ENCODE peak calls at places on chromosomes 12 and 14, in eight cellular contexts. A, B, K, D, E, P, V and W are unnamed samples.

GRCh38 chr12:116674643-116675183 is 63.2 kb downstream of the SPRING1 start:
- DNase-seq in A (no peak), B (no peak), K (no peak), D (no peak), E (no peak), P (no peak), V (peak; percentile 31), W (peak; percentile 12)

GRCh38 chr12:88952543-88952942 is 372.3 kb upstream of the KITLG start:
- DNase-seq in A (no peak), B (no peak), K (no peak), D (no peak), E (peak; percentile 84), P (no peak), V (peak; percentile 87), W (no peak)

GRCh38 chr14:60807247-60807646 is 72.7 kb downstream of the MNAT1 start:
- DNase-seq in A (no peak), B (no peak), K (no peak), D (no peak), E (no peak), P (no peak), V (no peak), W (no peak)

GRCh38 chr12:48182659-48183058 is 785 bp upstream of the CCDC184 start:
- DNase-seq in A (no peak), B (no peak), K (no peak), D (no peak), E (no peak), P (no peak), V (no peak), W (no peak)

GRCh38 chr12:25644964-25645363 is 91.9 kb upstream of the LMNTD1 start:
- DNase-seq in A (no peak), B (no peak), K (no peak), D (no peak), E (no peak), P (no peak), V (peak; percentile 57), W (no peak)

GRCh38 chr14:101481557-101481956 is 79.7 kb upstream of the DIO3 start:
- DNase-seq in A (peak; percentile 24), B (peak; percentile 29), K (no peak), D (no peak), E (no peak), P (no peak), V (no peak), W (no peak)

GRCh38 chr12:48978291-48978740 is at the start of gene WNT1:
- DNase-seq in A (no peak), B (no peak), K (no peak), D (no peak), E (no peak), P (no peak), V (peak; percentile 30), W (no peak)

GRCh38 chr14:92945959-92946846 is 23.3 kb downstream of the CHGA start:
- DNase-seq in A (peak; percentile 78), B (peak; percentile 47), K (no peak), D (no peak), E (peak; percentile 57), P (no peak), V (peak; percentile 48), W (no peak)

GRCh38 chr14:50101417-50101816 is 15.0 kb downstream of the VCPKMT start:
- DNase-seq in A (no peak), B (no peak), K (no peak), D (no peak), E (no peak), P (no peak), V (no peak), W (no peak)

GRCh38 chr12:113273053-113273725 is 51.9 kb downstream of the TPCN1 start:
- DNase-seq in A (no peak), B (no peak), K (no peak), D (no peak), E (no peak), P (no peak), V (peak; percentile 39), W (no peak)

GRCh38 chr12:120211904-120212283 is 11.0 kb upstream of the RPLP0 start:
- DNase-seq in A (no peak), B (no peak), K (no peak), D (no peak), E (no peak), P (no peak), V (no peak), W (no peak)

GRCh38 chr14:23727566-23728335 is 91.6 kb downstream of the DHRS2 start:
- DNase-seq in A (no peak), B (no peak), K (no peak), D (peak; percentile 43), E (peak; percentile 58), P (peak; percentile 5), V (peak; percentile 52), W (no peak)

GRCh38 chr12:26239508-26240328 is 44.3 kb downstream of the SSPN start:
- DNase-seq in A (no peak), B (peak; percentile 41), K (no peak), D (no peak), E (peak; percentile 87), P (peak; percentile 98), V (peak; percentile 78), W (no peak)

GRCh38 chr14:87108726-87109125 is 884.3 kb downstream of the GALC start:
- DNase-seq in A (no peak), B (no peak), K (no peak), D (no peak), E (no peak), P (peak; percentile 10), V (peak; percentile 93), W (no peak)

GRCh38 chr12:26630546-26631027 is 202.4 kb downstream of the ITPR2 start:
- DNase-seq in A (no peak), B (peak; percentile 34), K (no peak), D (no peak), E (peak; percentile 90), P (peak; percentile 55), V (peak; percentile 61), W (no peak)

GRCh38 chr14:97179573-97179972 is 382.4 kb downstream of the VRK1 start:
- DNase-seq in A (no peak), B (no peak), K (no peak), D (no peak), E (no peak), P (no peak), V (no peak), W (peak; percentile 53)

GRCh38 chr14:28412076-28412475 is 354.5 kb upstream of the FOXG1 start:
- DNase-seq in A (no peak), B (no peak), K (no peak), D (no peak), E (no peak), P (no peak), V (peak; percentile 4), W (no peak)

GRCh38 chr14:88352299-88353097 is 29.4 kb upstream of the KCNK10 start:
- DNase-seq in A (no peak), B (no peak), K (no peak), D (no peak), E (no peak), P (no peak), V (peak; percentile 49), W (no peak)

GRCh38 chr14:44449694-44450093 is 57.4 kb downstream of the FSCB start:
- DNase-seq in A (no peak), B (no peak), K (no peak), D (no peak), E (no peak), P (no peak), V (no peak), W (no peak)

GRCh38 chr14:44448816-44449411 is 58.2 kb downstream of the FSCB start:
- DNase-seq in A (no peak), B (no peak), K (no peak), D (no peak), E (no peak), P (no peak), V (no peak), W (no peak)

GRCh38 chr14:44453433-44454171 is 53.5 kb downstream of the FSCB start:
- DNase-seq in A (no peak), B (no peak), K (no peak), D (no peak), E (no peak), P (no peak), V (no peak), W (no peak)
- TF ChIP-seq CTCF in A (no peak), B (no peak), K (no peak), D (no peak), E (no peak), P (no peak), V (no peak), W (no peak)

GRCh38 chr14:73731111-73731510 is 16.9 kb upstream of the PNMA1 start:
- DNase-seq in A (no peak), B (no peak), K (no peak), D (no peak), E (no peak), P (no peak), V (peak; percentile 17), W (no peak)
- TF ChIP-seq CTCF in A (no peak), B (no peak), K (peak; percentile 5), D (no peak), E (no peak), P (no peak), V (no peak), W (no peak)

DNA sequence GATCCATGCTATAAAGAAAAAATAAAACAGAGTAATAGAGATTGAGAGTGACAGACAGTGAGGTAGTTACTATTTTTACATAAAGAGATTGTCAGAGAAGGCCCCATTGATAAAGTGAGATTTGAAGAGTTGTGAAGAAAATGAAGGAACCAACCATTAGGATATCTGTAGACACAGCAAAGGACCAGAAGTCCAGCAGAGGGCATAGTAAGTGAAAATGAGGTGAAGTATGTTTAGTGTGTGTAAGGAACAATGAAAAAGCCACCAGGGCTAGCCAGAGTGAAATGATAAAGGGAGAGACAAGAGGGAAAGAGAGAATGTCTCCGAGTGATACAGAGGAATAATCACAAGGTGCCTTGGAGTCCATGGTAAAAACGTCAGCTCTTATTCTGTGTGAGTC is 411.0 kb downstream of the NELL2 start:
- DNase-seq in A (no peak), B (no peak), K (no peak), D (no peak), E (no peak), P (no peak), V (peak; percentile 1), W (no peak)
- TF ChIP-seq CTCF in A (no peak), B (no peak), K (peak; percentile 38), D (peak; percentile 44), E (peak; percentile 8), P (no peak), V (no peak), W (no peak)

GRCh38 chr14:93970589-93970966 is 5.8 kb downstream of the ASB2 start:
- DNase-seq in A (no peak), B (no peak), K (no peak), D (peak; percentile 76), E (no peak), P (no peak), V (no peak), W (peak; percentile 80)
- TF ChIP-seq CTCF in A (peak; percentile 31), B (no peak), K (peak; percentile 23), D (peak; percentile 89), E (peak; percentile 61), P (peak; percentile 34), V (no peak), W (peak; percentile 80)

DNA sequence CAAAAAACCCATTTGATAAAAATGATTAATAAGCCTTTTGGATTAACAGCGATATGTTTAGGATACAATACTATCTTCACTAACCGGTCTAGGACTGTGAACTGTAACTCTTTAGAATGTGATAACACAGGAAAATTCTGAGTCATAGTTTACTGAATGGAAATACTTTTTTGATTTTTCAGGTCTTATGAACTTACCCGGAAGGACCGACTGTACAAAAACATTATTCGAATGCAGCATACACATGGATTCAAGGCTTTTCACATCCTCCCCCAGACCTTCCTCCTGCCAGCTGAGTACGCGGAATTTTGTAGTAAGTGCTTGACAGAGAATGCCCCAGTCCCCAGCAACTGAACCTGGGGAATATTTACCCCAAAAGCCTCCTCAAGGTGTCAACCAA is 29.0 kb downstream of the TTLL5 start:
- DNase-seq in A (no peak), B (no peak), K (no peak), D (no peak), E (no peak), P (no peak), V (no peak), W (no peak)
- TF ChIP-seq CTCF in A (no peak), B (no peak), K (no peak), D (no peak), E (no peak), P (no peak), V (no peak), W (no peak)